ENCODE peak calls at places on chromosomes 1 and 21, in five cellular contexts. One of them, this sample, is unnamed.

GRCh38 chr1:3290438-3290837 is 164.0 kb upstream of the ARHGEF16 start:
- DNase-seq in foreskin fibroblast: no peak
- DNase-seq in choroid plexus epithelial cell: no peak
- DNase-seq in CD8-positive, alpha-beta T cell: no peak
- DNase-seq in mucosa of descending colon: no peak
- DNase-seq in this sample: no peak

GRCh38 chr1:29824025-29824424 is 587.7 kb downstream of the PTPRU start:
- DNase-seq in foreskin fibroblast: no peak
- DNase-seq in choroid plexus epithelial cell: no peak
- DNase-seq in CD8-positive, alpha-beta T cell: no peak
- DNase-seq in mucosa of descending colon: no peak
- DNase-seq in this sample: no peak

GRCh38 chr1:237851209-237851845 is 39.4 kb downstream of the ZP4 start:
- DNase-seq in mucosa of descending colon: no peak
- DNase-seq in choroid plexus epithelial cell: peak
- DNase-seq in CD8-positive, alpha-beta T cell: no peak
- DNase-seq in foreskin fibroblast: no peak
- DNase-seq in this sample: peak

GRCh38 chr1:25451903-25452302 is 21.2 kb downstream of the MACO1 start:
- DNase-seq in CD8-positive, alpha-beta T cell: no peak
- DNase-seq in mucosa of descending colon: no peak
- DNase-seq in foreskin fibroblast: no peak
- DNase-seq in choroid plexus epithelial cell: no peak
- DNase-seq in this sample: no peak

GRCh38 chr1:22284906-22285544 is 142.1 kb upstream of the WNT4 start:
- DNase-seq in choroid plexus epithelial cell: no peak
- DNase-seq in mucosa of descending colon: no peak
- DNase-seq in foreskin fibroblast: no peak
- DNase-seq in CD8-positive, alpha-beta T cell: no peak
- DNase-seq in this sample: no peak

GRCh38 chr1:204162498-204163074 is 3.6 kb downstream of the REN start:
- DNase-seq in choroid plexus epithelial cell: peak
- DNase-seq in mucosa of descending colon: peak
- DNase-seq in foreskin fibroblast: peak
- DNase-seq in CD8-positive, alpha-beta T cell: peak
- DNase-seq in this sample: no peak

GRCh38 chr1:147581459-147581858 is 40.2 kb downstream of the BCL9 start:
- DNase-seq in foreskin fibroblast: no peak
- DNase-seq in choroid plexus epithelial cell: no peak
- DNase-seq in mucosa of descending colon: no peak
- DNase-seq in CD8-positive, alpha-beta T cell: no peak
- DNase-seq in this sample: no peak

GRCh38 chr1:172638885-172639831 is 19.7 kb upstream of the FASLG start:
- DNase-seq in choroid plexus epithelial cell: peak
- DNase-seq in foreskin fibroblast: peak
- DNase-seq in mucosa of descending colon: no peak
- DNase-seq in CD8-positive, alpha-beta T cell: peak
- DNase-seq in this sample: peak

GRCh38 chr1:2232916-2233438 is 4.9 kb downstream of the SKI start:
- DNase-seq in choroid plexus epithelial cell: no peak
- DNase-seq in foreskin fibroblast: no peak
- DNase-seq in mucosa of descending colon: peak
- DNase-seq in CD8-positive, alpha-beta T cell: no peak
- DNase-seq in this sample: no peak

GRCh38 chr1:167454929-167455785 is 63.2 kb downstream of the CD247 start:
- DNase-seq in mucosa of descending colon: peak
- DNase-seq in choroid plexus epithelial cell: peak
- DNase-seq in foreskin fibroblast: peak
- DNase-seq in CD8-positive, alpha-beta T cell: peak
- DNase-seq in this sample: no peak

GRCh38 chr1:238710697-238711096 is 675.7 kb upstream of the CHRM3 start:
- DNase-seq in mucosa of descending colon: no peak
- DNase-seq in CD8-positive, alpha-beta T cell: no peak
- DNase-seq in choroid plexus epithelial cell: peak
- DNase-seq in foreskin fibroblast: no peak
- DNase-seq in this sample: no peak

GRCh38 chr1:167420510-167420909 is 97.8 kb downstream of the CD247 start:
- DNase-seq in mucosa of descending colon: no peak
- DNase-seq in choroid plexus epithelial cell: peak
- DNase-seq in CD8-positive, alpha-beta T cell: no peak
- DNase-seq in foreskin fibroblast: no peak
- DNase-seq in this sample: no peak

GRCh38 chr1:24491577-24492360 is 10.9 kb upstream of the RCAN3 start:
- DNase-seq in foreskin fibroblast: no peak
- DNase-seq in CD8-positive, alpha-beta T cell: no peak
- DNase-seq in mucosa of descending colon: no peak
- DNase-seq in choroid plexus epithelial cell: peak
- DNase-seq in this sample: no peak

GRCh38 chr1:207866471-207867135 is 44.3 kb downstream of the CD34 start:
- DNase-seq in foreskin fibroblast: no peak
- DNase-seq in choroid plexus epithelial cell: peak
- DNase-seq in mucosa of descending colon: no peak
- DNase-seq in CD8-positive, alpha-beta T cell: no peak
- DNase-seq in this sample: no peak

GRCh38 chr1:244862354-244862698 is 2.0 kb downstream of the HNRNPU start:
- DNase-seq in choroid plexus epithelial cell: no peak
- DNase-seq in CD8-positive, alpha-beta T cell: no peak
- DNase-seq in foreskin fibroblast: no peak
- DNase-seq in mucosa of descending colon: no peak
- DNase-seq in this sample: no peak

GRCh38 chr1:178470411-178470960 is 26.3 kb downstream of the CLEC20A start:
- DNase-seq in mucosa of descending colon: no peak
- DNase-seq in CD8-positive, alpha-beta T cell: no peak
- DNase-seq in choroid plexus epithelial cell: no peak
- DNase-seq in foreskin fibroblast: no peak
- DNase-seq in this sample: no peak

GRCh38 chr21:45541221-45542039 is 810 bp downstream of the SLC19A1 start:
- DNase-seq in choroid plexus epithelial cell: peak
- DNase-seq in CD8-positive, alpha-beta T cell: peak
- DNase-seq in mucosa of descending colon: peak
- DNase-seq in foreskin fibroblast: peak
- DNase-seq in this sample: no peak

GRCh38 chr1:214707306-214708087 is 104.5 kb downstream of the CENPF start:
- DNase-seq in choroid plexus epithelial cell: peak
- DNase-seq in mucosa of descending colon: no peak
- DNase-seq in foreskin fibroblast: peak
- DNase-seq in CD8-positive, alpha-beta T cell: no peak
- DNase-seq in this sample: peak

GRCh38 chr1:43510621-43511020 is 20.1 kb upstream of the PTPRF start:
- DNase-seq in mucosa of descending colon: no peak
- DNase-seq in choroid plexus epithelial cell: no peak
- DNase-seq in foreskin fibroblast: no peak
- DNase-seq in CD8-positive, alpha-beta T cell: no peak
- DNase-seq in this sample: no peak

GRCh38 chr1:209641216-209642181 is 10.7 kb downstream of the LAMB3 start:
- DNase-seq in CD8-positive, alpha-beta T cell: no peak
- DNase-seq in mucosa of descending colon: peak
- DNase-seq in choroid plexus epithelial cell: peak
- DNase-seq in foreskin fibroblast: no peak
- DNase-seq in this sample: no peak

GRCh38 chr1:231193710-231194340 is 32.0 kb downstream of the TRIM67 start:
- DNase-seq in mucosa of descending colon: no peak
- DNase-seq in foreskin fibroblast: no peak
- DNase-seq in choroid plexus epithelial cell: no peak
- DNase-seq in CD8-positive, alpha-beta T cell: no peak
- DNase-seq in this sample: no peak

GRCh38 chr1:193019442-193020026 is 39.6 kb downstream of the UCHL5 start:
- DNase-seq in foreskin fibroblast: peak
- DNase-seq in CD8-positive, alpha-beta T cell: no peak
- DNase-seq in choroid plexus epithelial cell: peak
- DNase-seq in mucosa of descending colon: no peak
- DNase-seq in this sample: peak

GRCh38 chr1:109789771-109790170 is 26.0 kb upstream of the EPS8L3 start:
- DNase-seq in mucosa of descending colon: no peak
- DNase-seq in choroid plexus epithelial cell: no peak
- DNase-seq in foreskin fibroblast: no peak
- DNase-seq in CD8-positive, alpha-beta T cell: no peak
- DNase-seq in this sample: no peak

GRCh38 chr1:62407398-62408009 is 29.3 kb upstream of the USP1 start:
- DNase-seq in foreskin fibroblast: peak
- DNase-seq in mucosa of descending colon: no peak
- DNase-seq in choroid plexus epithelial cell: peak
- DNase-seq in CD8-positive, alpha-beta T cell: no peak
- DNase-seq in this sample: peak

GRCh38 chr21:42560517-42561179 is 47.0 kb downstream of the SLC37A1 start:
- DNase-seq in foreskin fibroblast: no peak
- DNase-seq in choroid plexus epithelial cell: no peak
- DNase-seq in mucosa of descending colon: no peak
- DNase-seq in CD8-positive, alpha-beta T cell: no peak
- DNase-seq in this sample: no peak

GRCh38 chr1:205013683-205014367 is 29.2 kb upstream of the CNTN2 start:
- DNase-seq in choroid plexus epithelial cell: peak
- DNase-seq in CD8-positive, alpha-beta T cell: no peak
- DNase-seq in mucosa of descending colon: no peak
- DNase-seq in foreskin fibroblast: no peak
- DNase-seq in this sample: no peak

GRCh38 chr1:203346060-203346754 is 4.7 kb downstream of the FMOD start:
- DNase-seq in foreskin fibroblast: no peak
- DNase-seq in mucosa of descending colon: no peak
- DNase-seq in choroid plexus epithelial cell: peak
- DNase-seq in CD8-positive, alpha-beta T cell: no peak
- DNase-seq in this sample: no peak

GRCh38 chr1:178344513-178345077 is 152.2 kb downstream of the CLEC20A start:
- DNase-seq in mucosa of descending colon: no peak
- DNase-seq in choroid plexus epithelial cell: peak
- DNase-seq in CD8-positive, alpha-beta T cell: no peak
- DNase-seq in foreskin fibroblast: peak
- DNase-seq in this sample: peak

GRCh38 chr1:233304489-233305102 is 9.1 kb upstream of the PCNX2 start:
- DNase-seq in mucosa of descending colon: no peak
- DNase-seq in foreskin fibroblast: no peak
- DNase-seq in CD8-positive, alpha-beta T cell: no peak
- DNase-seq in choroid plexus epithelial cell: peak
- DNase-seq in this sample: no peak

GRCh38 chr1:192913683-192914082 is 104.8 kb downstream of the RGS2 start:
- DNase-seq in CD8-positive, alpha-beta T cell: no peak
- DNase-seq in choroid plexus epithelial cell: no peak
- DNase-seq in foreskin fibroblast: no peak
- DNase-seq in mucosa of descending colon: no peak
- DNase-seq in this sample: no peak

GRCh38 chr1:13960376-13960987 is 260.5 kb downstream of the PRDM2 start:
- DNase-seq in choroid plexus epithelial cell: peak
- DNase-seq in foreskin fibroblast: peak
- DNase-seq in mucosa of descending colon: peak
- DNase-seq in CD8-positive, alpha-beta T cell: peak
- DNase-seq in this sample: no peak

GRCh38 chr1:233327938-233328660 is 575 bp downstream of the MAP3K21 start:
- DNase-seq in CD8-positive, alpha-beta T cell: peak
- DNase-seq in mucosa of descending colon: peak
- DNase-seq in foreskin fibroblast: no peak
- DNase-seq in choroid plexus epithelial cell: no peak
- DNase-seq in this sample: no peak

GRCh38 chr1:158398818-158399502 is at the start of gene OR10T2:
- DNase-seq in foreskin fibroblast: no peak
- DNase-seq in choroid plexus epithelial cell: no peak
- DNase-seq in mucosa of descending colon: no peak
- DNase-seq in CD8-positive, alpha-beta T cell: no peak
- DNase-seq in this sample: no peak
- TF ChIP-seq CTCF in foreskin fibroblast: no peak
- TF ChIP-seq CTCF in choroid plexus epithelial cell: no peak
- TF ChIP-seq CTCF in mucosa of descending colon: no peak
- TF ChIP-seq CTCF in CD8-positive, alpha-beta T cell: no peak
- TF ChIP-seq CTCF in this sample: no peak

GRCh38 chr1:164560504-164560903 is 1.5 kb downstream of the PBX1 start:
- DNase-seq in CD8-positive, alpha-beta T cell: no peak
- DNase-seq in mucosa of descending colon: no peak
- DNase-seq in choroid plexus epithelial cell: no peak
- DNase-seq in foreskin fibroblast: no peak
- DNase-seq in this sample: no peak
- H3K4me3 ChIP-seq in CD8-positive, alpha-beta T cell: no peak
- H3K4me3 ChIP-seq in mucosa of descending colon: peak
- H3K4me3 ChIP-seq in choroid plexus epithelial cell: peak
- H3K4me3 ChIP-seq in foreskin fibroblast: peak
- H3K4me3 ChIP-seq in this sample: peak

GRCh38 chr1:7258622-7259135 is 473.4 kb downstream of the CAMTA1 start:
- DNase-seq in foreskin fibroblast: no peak
- DNase-seq in CD8-positive, alpha-beta T cell: no peak
- DNase-seq in mucosa of descending colon: no peak
- DNase-seq in choroid plexus epithelial cell: no peak
- DNase-seq in this sample: no peak

GRCh38 chr1:7259955-7260354 is 474.7 kb downstream of the CAMTA1 start:
- DNase-seq in foreskin fibroblast: no peak
- DNase-seq in CD8-positive, alpha-beta T cell: no peak
- DNase-seq in choroid plexus epithelial cell: no peak
- DNase-seq in mucosa of descending colon: no peak
- DNase-seq in this sample: no peak

GRCh38 chr1:7262611-7263010 is 477.4 kb downstream of the CAMTA1 start:
- DNase-seq in CD8-positive, alpha-beta T cell: no peak
- DNase-seq in mucosa of descending colon: peak
- DNase-seq in foreskin fibroblast: no peak
- DNase-seq in choroid plexus epithelial cell: no peak
- DNase-seq in this sample: no peak

GRCh38 chr1:7264101-7264500 is 478.8 kb downstream of the CAMTA1 start:
- DNase-seq in mucosa of descending colon: no peak
- DNase-seq in CD8-positive, alpha-beta T cell: no peak
- DNase-seq in foreskin fibroblast: no peak
- DNase-seq in choroid plexus epithelial cell: no peak
- DNase-seq in this sample: no peak

GRCh38 chr1:7261490-7261889 is 476.2 kb downstream of the CAMTA1 start:
- DNase-seq in CD8-positive, alpha-beta T cell: no peak
- DNase-seq in choroid plexus epithelial cell: no peak
- DNase-seq in foreskin fibroblast: no peak
- DNase-seq in mucosa of descending colon: no peak
- DNase-seq in this sample: no peak
- TF ChIP-seq CTCF in CD8-positive, alpha-beta T cell: no peak
- TF ChIP-seq CTCF in choroid plexus epithelial cell: no peak
- TF ChIP-seq CTCF in foreskin fibroblast: no peak
- TF ChIP-seq CTCF in mucosa of descending colon: no peak
- TF ChIP-seq CTCF in this sample: no peak

DNA sequence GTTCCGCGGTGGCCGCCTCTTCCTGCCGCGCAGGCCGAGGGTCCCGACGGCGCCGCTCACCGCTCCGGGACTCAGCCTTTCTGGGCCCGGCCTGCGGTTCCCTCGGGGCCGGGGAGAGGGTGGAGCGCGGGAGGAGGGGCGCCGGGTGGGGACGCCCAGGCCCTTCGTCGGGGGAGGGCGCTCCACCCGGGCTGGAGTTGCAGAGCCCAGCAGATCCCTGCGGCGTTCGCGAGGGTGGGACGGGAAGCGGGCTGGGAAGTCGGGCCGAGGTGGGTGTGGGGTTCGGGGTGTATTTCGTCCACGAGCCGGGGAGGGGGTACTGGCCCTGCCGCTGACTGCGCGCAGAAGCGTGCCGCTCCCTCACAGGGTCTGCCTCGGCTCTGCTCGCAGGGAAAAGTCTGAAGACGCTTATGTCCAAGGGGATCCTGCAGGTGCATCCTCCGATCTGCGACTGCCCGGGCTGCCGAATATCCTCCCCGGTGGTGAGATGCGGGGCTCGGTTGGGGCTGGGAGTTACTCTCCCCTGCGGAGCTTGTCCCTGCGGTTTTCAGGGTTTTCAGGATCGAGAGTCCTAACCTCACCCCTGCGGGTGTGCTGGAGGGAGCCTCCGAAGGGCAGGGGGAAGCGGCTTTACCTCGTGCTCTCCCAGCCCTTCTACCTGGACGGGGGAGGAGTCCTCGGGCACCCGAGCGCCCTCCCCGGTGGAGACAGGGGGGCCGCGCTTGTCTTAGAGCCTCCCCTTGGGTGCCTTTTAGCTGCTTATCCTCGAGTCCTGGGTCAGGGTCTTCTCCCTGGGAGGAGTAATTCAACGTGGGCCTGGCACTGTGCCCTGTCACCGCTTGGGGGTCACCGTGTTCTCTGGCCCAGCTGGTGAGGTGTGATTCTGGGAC is 2.1 kb downstream of the SAMD11 start:
- DNase-seq in foreskin fibroblast: no peak
- DNase-seq in mucosa of descending colon: no peak
- DNase-seq in choroid plexus epithelial cell: peak
- DNase-seq in CD8-positive, alpha-beta T cell: no peak
- DNase-seq in this sample: no peak
- H3K4me3 ChIP-seq in foreskin fibroblast: no peak
- H3K4me3 ChIP-seq in mucosa of descending colon: no peak
- H3K4me3 ChIP-seq in choroid plexus epithelial cell: peak
- H3K4me3 ChIP-seq in CD8-positive, alpha-beta T cell: no peak
- H3K4me3 ChIP-seq in this sample: peak

This sample was measured in AG09309.